ENCODE peak calls at places on chromosomes 2 and 18, in four cellular contexts. G is K562, L is GM12878, V is HCT116. F is an unnamed sample.

GRCh38 chr2:126643431-126643830 is 12.5 kb upstream of the GYPC start:
- DNase-seq in L (no peak), G (no peak), V (no peak), F (no peak)

GRCh38 chr2:233463586-233463985 is 103.0 kb downstream of the USP40 start:
- DNase-seq in V (no peak), G (no peak), L (no peak), F (no peak)

GRCh38 chr2:33791625-33792024 is 192.5 kb upstream of the FAM98A start:
- DNase-seq in G (no peak), L (no peak), V (no peak), F (no peak)

GRCh38 chr18:49959176-49959575 is 145.8 kb upstream of the ACAA2 start:
- DNase-seq in L (peak; percentile 43), G (no peak), V (no peak), F (no peak)

GRCh38 chr2:46481541-46482193 is 2.3 kb downstream of the TMEM247 start:
- DNase-seq in V (no peak), L (no peak), G (no peak), F (no peak)

GRCh38 chr2:26568076-26568890 is 72.9 kb downstream of the CIB4 start:
- DNase-seq in V (no peak), L (no peak), G (no peak), F (no peak)

GRCh38 chr2:234679151-234679765 is 182.4 kb upstream of the ARL4C start:
- DNase-seq in L (no peak), G (no peak), V (no peak), F (no peak)

GRCh38 chr2:114442545-114442944 is at the start of gene DPP10:
- DNase-seq in G (no peak), L (no peak), V (no peak), F (peak; percentile 13)

GRCh38 chr18:28149810-28150420 is 27.0 kb downstream of the CDH2 start:
- DNase-seq in L (no peak), G (no peak), V (no peak), F (no peak)

GRCh38 chr2:233436691-233437438 is 82.6 kb downstream of the DGKD start:
- DNase-seq in L (no peak), G (no peak), V (no peak), F (no peak)

GRCh38 chr18:13281406-13281805 is 62.8 kb downstream of the LDLRAD4 start:
- DNase-seq in V (no peak), L (no peak), G (no peak), F (no peak)

GRCh38 chr2:121476714-121477113 is 54.0 kb upstream of the RNU4ATAC start:
- DNase-seq in V (no peak), L (no peak), G (no peak), F (no peak)

GRCh38 chr2:207796585-207797350 is 27.1 kb upstream of the FZD5 start:
- DNase-seq in L (no peak), V (no peak), G (no peak), F (peak; percentile 87)

GRCh38 chr2:107412209-107412904 is 414.3 kb upstream of the RGPD4 start:
- DNase-seq in V (no peak), L (no peak), G (no peak), F (no peak)

GRCh38 chr2:184599875-184600227 is 1.5 kb downstream of the ZNF804A start:
- DNase-seq in G (no peak), L (no peak), V (no peak), F (no peak)

GRCh38 chr2:74381751-74382150 is 1.6 kb upstream of the DCTN1 start:
- DNase-seq in L (no peak), G (no peak), V (no peak), F (no peak)

GRCh38 chr2:74383254-74383653 is 3.1 kb upstream of the DCTN1 start:
- DNase-seq in L (no peak), G (no peak), V (no peak), F (peak; percentile 66)

GRCh38 chr2:74384051-74384450 is 3.9 kb upstream of the DCTN1 start:
- DNase-seq in V (no peak), G (no peak), L (no peak), F (no peak)

GRCh38 chr2:74378007-74378406 is 2.1 kb downstream of the DCTN1 start:
- DNase-seq in L (no peak), V (no peak), G (no peak), F (no peak)

GRCh38 chr2:74379851-74380789 is at the start of gene DCTN1:
- DNase-seq in L (no peak), V (no peak), G (peak; percentile 43), F (peak; percentile 25)
- TF ChIP-seq SRF in L (no peak), V (no peak), G (no peak), F (no peak)

GRCh38 chr2:152098033-152098797 is 629 bp downstream of the CACNB4 start:
- DNase-seq in V (no peak), G (no peak), L (no peak), F (no peak)

GRCh38 chr2:152093464-152093863 is 5.4 kb downstream of the CACNB4 start:
- DNase-seq in G (no peak), V (no peak), L (no peak), F (no peak)

GRCh38 chr2:152097291-152098032 is 1.4 kb downstream of the CACNB4 start:
- DNase-seq in V (peak; percentile 13), G (no peak), L (no peak), F (peak; percentile 65)

GRCh38 chr2:152089238-152089637 is 9.6 kb downstream of the CACNB4 start:
- DNase-seq in V (no peak), G (no peak), L (no peak), F (no peak)

GRCh38 chr2:152094014-152094413 is 4.8 kb downstream of the CACNB4 start:
- DNase-seq in L (no peak), G (no peak), V (no peak), F (no peak)
- TF ChIP-seq SRF in L (no peak), G (no peak), V (no peak), F (no peak)

DNA sequence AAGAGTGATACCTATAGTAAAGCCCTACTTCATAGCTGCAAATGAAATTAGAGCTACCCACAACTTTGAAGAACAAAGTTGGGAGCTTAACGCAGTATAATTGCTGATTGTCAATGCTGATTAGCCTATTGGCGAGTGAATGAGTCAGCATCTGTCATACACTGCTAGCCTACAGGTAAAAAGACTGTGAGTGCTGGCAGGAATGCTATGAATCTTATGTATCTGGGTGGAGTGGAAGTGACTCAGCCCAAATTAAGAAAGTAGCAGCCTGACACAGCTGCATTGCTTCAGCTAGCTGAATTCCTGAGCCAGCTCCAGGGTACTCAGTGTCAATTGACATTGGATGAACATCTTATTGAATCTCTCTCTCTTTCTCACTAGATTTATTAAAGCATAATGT is 179.3 kb upstream of the DCC start:
- DNase-seq in V (no peak), G (no peak), L (no peak), F (no peak)
- TF ChIP-seq SRF in V (no peak), G (no peak), L (no peak), F (no peak)

GRCh38 chr2:130822766-130823165 is 13.9 kb upstream of the ARHGEF4 start:
- DNase-seq in V (no peak), L (no peak), G (no peak), F (no peak)

GRCh38 chr2:130821867-130822266 is 14.8 kb upstream of the ARHGEF4 start:
- DNase-seq in L (no peak), G (no peak), V (no peak), F (no peak)

GRCh38 chr2:130819226-130819914 is 17.3 kb upstream of the ARHGEF4 start:
- DNase-seq in L (no peak), G (no peak), V (no peak), F (no peak)

GRCh38 chr2:130818809-130819208 is 17.9 kb upstream of the ARHGEF4 start:
- DNase-seq in V (no peak), L (no peak), G (no peak), F (no peak)

GRCh38 chr2:130819915-130820861 is 16.5 kb upstream of the ARHGEF4 start:
- DNase-seq in L (no peak), V (no peak), G (no peak), F (no peak)
- TF ChIP-seq SRF in L (no peak), V (no peak), G (no peak), F (no peak)

GRCh38 chr2:223532712-223533111 is 69.4 kb downstream of the SCG2 start:
- DNase-seq in L (no peak), V (no peak), G (no peak), F (no peak)

GRCh38 chr2:223532161-223532560 is 70.0 kb downstream of the SCG2 start:
- DNase-seq in G (no peak), V (no peak), L (no peak), F (no peak)

GRCh38 chr2:223530811-223531210 is 71.3 kb downstream of the SCG2 start:
- DNase-seq in L (no peak), G (no peak), V (no peak), F (no peak)

GRCh38 chr2:223528036-223528435 is 74.1 kb downstream of the SCG2 start:
- DNase-seq in G (no peak), L (no peak), V (no peak), F (no peak)

DNA sequence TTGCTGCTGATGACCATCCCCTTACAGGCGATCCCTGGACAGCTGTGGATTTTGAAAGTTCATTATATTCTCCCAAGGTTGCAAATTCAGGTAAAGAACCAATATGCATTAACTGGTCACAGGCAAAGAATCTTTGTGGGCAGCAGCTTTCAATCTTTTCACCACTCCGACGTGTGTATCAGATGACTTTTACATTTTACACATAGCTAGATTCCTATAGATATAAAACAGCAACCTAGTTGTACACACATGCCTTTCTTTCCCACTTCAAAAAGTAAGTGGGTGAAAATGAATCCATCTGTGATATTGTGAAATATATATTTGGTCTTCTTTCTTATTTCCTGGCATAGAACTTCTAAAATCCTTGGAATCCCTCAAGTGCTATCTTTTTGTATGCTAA is 72.5 kb downstream of the SCG2 start:
- DNase-seq in L (no peak), V (no peak), G (no peak), F (no peak)
- TF ChIP-seq SRF in L (no peak), V (no peak), G (no peak), F (no peak)